ENCODE peak calls at places on chromosomes 16 and 17, in nine cellular contexts. V is PC-9; N is IMR-90; M is SHP77 treated with DMSO at 0.1 percent for 48 hours; O is activated T-cell treated with anti-CD3 and anti-CD28 coated beads, Interleukin-2, amount 50 U/mL, for 4 hours; Q is fibroblast of pulmonary artery; J is LHCN-M2; H is cardiac muscle cell; R is NCI-H446 treated with DMSO at 0.1 percent for 48 hours. X is an unnamed sample.

GRCh38 chr17:4666296-4666695 is 24.8 kb upstream of the ALOX15 start:
- DNase-seq in V (no peak), J (no peak), M (no peak), N (peak), H (no peak), Q (no peak), O (no peak), R (no peak), X (no peak)

GRCh38 chr16:66267287-66268137 is 99.0 kb upstream of the CDH5 start:
- DNase-seq in N (no peak), H (no peak), V (no peak), M (no peak), O (no peak), J (no peak), Q (no peak), R (no peak), X (no peak)

GRCh38 chr16:86554599-86554916 is 477 bp downstream of the MTHFSD start:
- DNase-seq in O (no peak), M (no peak), N (no peak), H (no peak), R (no peak), V (no peak), Q (no peak), J (no peak), X (no peak)

GRCh38 chr16:52086901-52087300 is 460.0 kb downstream of the TOX3 start:
- DNase-seq in V (no peak), M (no peak), Q (no peak), R (no peak), O (no peak), J (no peak), N (no peak), H (no peak), X (no peak)

GRCh38 chr16:67967956-67968439 is 439 bp downstream of the SLC12A4 start:
- DNase-seq in O (no peak), M (no peak), J (peak), Q (peak), V (peak), H (peak), N (peak), R (no peak), X (peak)

GRCh38 chr17:78022425-78022824 is 63.9 kb downstream of the TNRC6C start:
- DNase-seq in R (no peak), Q (no peak), J (no peak), H (no peak), V (no peak), O (no peak), N (peak), M (no peak), X (no peak)

GRCh38 chr16:53737563-53737962 is 33.6 kb downstream of the FTO start:
- DNase-seq in M (no peak), N (no peak), J (no peak), O (no peak), R (no peak), Q (no peak), H (no peak), V (no peak), X (no peak)

GRCh38 chr17:17740627-17741237 is 59.5 kb downstream of the RAI1 start:
- DNase-seq in Q (no peak), N (no peak), M (no peak), R (no peak), H (no peak), O (peak), J (no peak), V (no peak), X (no peak)

GRCh38 chr16:649646-650045 is 481 bp downstream of the WDR90 start:
- DNase-seq in H (no peak), N (no peak), V (no peak), Q (no peak), O (no peak), M (no peak), J (no peak), R (no peak), X (no peak)

GRCh38 chr17:81401727-81402529 is 6.7 kb downstream of the BAHCC1 start:
- DNase-seq in V (no peak), M (peak), J (no peak), Q (peak), R (no peak), O (no peak), N (no peak), H (peak), X (no peak)

GRCh38 chr17:33940769-33941168 is 314.3 kb upstream of the CCL2 start:
- DNase-seq in H (no peak), V (no peak), Q (no peak), O (no peak), M (no peak), N (no peak), R (no peak), J (no peak), X (no peak)

GRCh38 chr17:2598166-2598565 is 4.7 kb downstream of the PAFAH1B1 start:
- DNase-seq in J (peak), O (no peak), Q (peak), H (peak), M (no peak), R (peak), V (no peak), N (peak), X (no peak)

GRCh38 chr17:50123649-50124349 is 6.2 kb downstream of the SAMD14 start:
- DNase-seq in Q (no peak), J (no peak), H (no peak), M (no peak), R (no peak), N (peak), O (no peak), V (no peak), X (no peak)

GRCh38 chr17:74089869-74090464 is 113.5 kb upstream of the RPL38 start:
- DNase-seq in J (peak), N (no peak), M (peak), H (peak), Q (peak), V (peak), R (peak), O (peak), X (peak)

GRCh38 chr17:30021708-30022317 is 80.4 kb downstream of the EFCAB5 start:
- DNase-seq in Q (peak), N (peak), J (peak), O (peak), H (peak), R (no peak), V (peak), M (peak), X (no peak)

GRCh38 chr17:41739661-41740352 is 5.4 kb upstream of the HAP1 start:
- DNase-seq in R (no peak), J (peak), H (no peak), Q (peak), N (peak), V (peak), O (no peak), M (no peak), X (no peak)

GRCh38 chr17:58289869-58290268 is 9.1 kb upstream of the MPO start:
- DNase-seq in R (no peak), H (no peak), O (no peak), V (peak), J (no peak), N (no peak), M (no peak), Q (no peak), X (no peak)

GRCh38 chr17:65229596-65229995 is 92.4 kb downstream of the RGS9 start:
- DNase-seq in N (no peak), V (no peak), Q (no peak), R (no peak), O (no peak), J (no peak), H (no peak), M (no peak), X (no peak)

GRCh38 chr16:57601801-57602478 is 26.5 kb upstream of the ADGRG1 start:
- DNase-seq in J (peak), O (no peak), R (no peak), M (peak), V (no peak), Q (no peak), H (peak), N (no peak), X (peak)

GRCh38 chr17:61387011-61387410 is 12.6 kb upstream of the TBX2 start:
- DNase-seq in M (no peak), R (no peak), V (no peak), H (no peak), J (no peak), Q (no peak), N (no peak), O (no peak), X (no peak)

GRCh38 chr17:50048146-50048720 is 7.7 kb upstream of the ITGA3 start:
- DNase-seq in V (no peak), J (no peak), N (no peak), R (no peak), M (no peak), H (peak), Q (no peak), O (no peak), X (no peak)

GRCh38 chr16:64452446-64452845 is 669.4 kb downstream of the CDH11 start:
- DNase-seq in H (no peak), N (no peak), M (no peak), V (no peak), J (no peak), O (no peak), Q (no peak), R (no peak), X (no peak)

X was measured in activated naive CD8-positive, alpha-beta T cell treated with anti-CD3 and anti-CD28 coated beads, Interleukin-2, amount 10 ng/mL, durations not matched to agents 7 days and 5 days.